ENCODE peak calls at places on chromosomes 13 and 19, in five cellular contexts. One of them, this sample, is unnamed.

GRCh38 chr13:42047561-42048322 is 706 bp upstream of the DGKH start:
- DNase-seq in cardiac fibroblast: peak
- DNase-seq in lower leg skin: peak
- DNase-seq in ascending aorta: no peak
- DNase-seq in activated CD8-positive, alpha-beta T cell treated with anti-CD3 and anti-CD28 coated beads for 36 hours: peak
- DNase-seq in this sample: peak

GRCh38 chr19:30068528-30069395 is 126.7 kb downstream of the URI1 start:
- DNase-seq in cardiac fibroblast: no peak
- DNase-seq in lower leg skin: peak
- DNase-seq in ascending aorta: no peak
- DNase-seq in activated CD8-positive, alpha-beta T cell treated with anti-CD3 and anti-CD28 coated beads for 36 hours: no peak
- DNase-seq in this sample: no peak

GRCh38 chr19:48395170-48395455 is 1.6 kb downstream of the GRIN2D start:
- DNase-seq in cardiac fibroblast: no peak
- DNase-seq in lower leg skin: no peak
- DNase-seq in ascending aorta: no peak
- DNase-seq in activated CD8-positive, alpha-beta T cell treated with anti-CD3 and anti-CD28 coated beads for 36 hours: no peak
- DNase-seq in this sample: no peak

GRCh38 chr19:31220540-31220939 is 128.7 kb downstream of the TSHZ3 start:
- DNase-seq in cardiac fibroblast: peak
- DNase-seq in lower leg skin: no peak
- DNase-seq in ascending aorta: no peak
- DNase-seq in activated CD8-positive, alpha-beta T cell treated with anti-CD3 and anti-CD28 coated beads for 36 hours: peak
- DNase-seq in this sample: no peak

GRCh38 chr19:31340059-31341025 is 8.9 kb downstream of the TSHZ3 start:
- DNase-seq in cardiac fibroblast: no peak
- DNase-seq in lower leg skin: no peak
- DNase-seq in ascending aorta: no peak
- DNase-seq in activated CD8-positive, alpha-beta T cell treated with anti-CD3 and anti-CD28 coated beads for 36 hours: peak
- DNase-seq in this sample: no peak

GRCh38 chr13:104705031-104705750 is 1639.0 kb upstream of the SLC10A2 start:
- DNase-seq in cardiac fibroblast: no peak
- DNase-seq in lower leg skin: no peak
- DNase-seq in ascending aorta: no peak
- DNase-seq in activated CD8-positive, alpha-beta T cell treated with anti-CD3 and anti-CD28 coated beads for 36 hours: no peak
- DNase-seq in this sample: no peak

GRCh38 chr19:31784631-31785237 is 435.5 kb upstream of the TSHZ3 start:
- DNase-seq in cardiac fibroblast: no peak
- DNase-seq in lower leg skin: no peak
- DNase-seq in ascending aorta: no peak
- DNase-seq in activated CD8-positive, alpha-beta T cell treated with anti-CD3 and anti-CD28 coated beads for 36 hours: no peak
- DNase-seq in this sample: no peak

GRCh38 chr13:95185851-95186250 is 115.4 kb downstream of the ABCC4 start:
- DNase-seq in cardiac fibroblast: no peak
- DNase-seq in lower leg skin: no peak
- DNase-seq in ascending aorta: no peak
- DNase-seq in activated CD8-positive, alpha-beta T cell treated with anti-CD3 and anti-CD28 coated beads for 36 hours: peak
- DNase-seq in this sample: no peak

GRCh38 chr19:13040232-13040915 is 45.1 kb downstream of the NFIX start:
- DNase-seq in cardiac fibroblast: no peak
- DNase-seq in lower leg skin: no peak
- DNase-seq in ascending aorta: no peak
- DNase-seq in activated CD8-positive, alpha-beta T cell treated with anti-CD3 and anti-CD28 coated beads for 36 hours: no peak
- DNase-seq in this sample: no peak

GRCh38 chr13:36323951-36324566 is 22.1 kb downstream of the SPART start:
- DNase-seq in cardiac fibroblast: no peak
- DNase-seq in lower leg skin: no peak
- DNase-seq in ascending aorta: no peak
- DNase-seq in activated CD8-positive, alpha-beta T cell treated with anti-CD3 and anti-CD28 coated beads for 36 hours: no peak
- DNase-seq in this sample: no peak

GRCh38 chr19:46579286-46579944 is 21.7 kb upstream of the CALM3 start:
- DNase-seq in cardiac fibroblast: peak
- DNase-seq in lower leg skin: peak
- DNase-seq in ascending aorta: no peak
- DNase-seq in activated CD8-positive, alpha-beta T cell treated with anti-CD3 and anti-CD28 coated beads for 36 hours: peak
- DNase-seq in this sample: no peak

GRCh38 chr13:76790519-76791289 is 95.5 kb downstream of the KCTD12 start:
- DNase-seq in cardiac fibroblast: peak
- DNase-seq in lower leg skin: no peak
- DNase-seq in ascending aorta: no peak
- DNase-seq in activated CD8-positive, alpha-beta T cell treated with anti-CD3 and anti-CD28 coated beads for 36 hours: no peak
- DNase-seq in this sample: no peak

GRCh38 chr19:49335071-49335783 is at the start of gene CD37:
- DNase-seq in cardiac fibroblast: no peak
- DNase-seq in lower leg skin: peak
- DNase-seq in ascending aorta: no peak
- DNase-seq in activated CD8-positive, alpha-beta T cell treated with anti-CD3 and anti-CD28 coated beads for 36 hours: peak
- DNase-seq in this sample: peak

GRCh38 chr19:15199219-15199651 is 1.6 kb downstream of the NOTCH3 start:
- DNase-seq in cardiac fibroblast: no peak
- DNase-seq in lower leg skin: no peak
- DNase-seq in ascending aorta: no peak
- DNase-seq in activated CD8-positive, alpha-beta T cell treated with anti-CD3 and anti-CD28 coated beads for 36 hours: no peak
- DNase-seq in this sample: no peak

GRCh38 chr19:45629704-45630103 is 9.5 kb downstream of the EML2 start:
- DNase-seq in cardiac fibroblast: no peak
- DNase-seq in lower leg skin: no peak
- DNase-seq in ascending aorta: no peak
- DNase-seq in activated CD8-positive, alpha-beta T cell treated with anti-CD3 and anti-CD28 coated beads for 36 hours: no peak
- DNase-seq in this sample: no peak

DNA sequence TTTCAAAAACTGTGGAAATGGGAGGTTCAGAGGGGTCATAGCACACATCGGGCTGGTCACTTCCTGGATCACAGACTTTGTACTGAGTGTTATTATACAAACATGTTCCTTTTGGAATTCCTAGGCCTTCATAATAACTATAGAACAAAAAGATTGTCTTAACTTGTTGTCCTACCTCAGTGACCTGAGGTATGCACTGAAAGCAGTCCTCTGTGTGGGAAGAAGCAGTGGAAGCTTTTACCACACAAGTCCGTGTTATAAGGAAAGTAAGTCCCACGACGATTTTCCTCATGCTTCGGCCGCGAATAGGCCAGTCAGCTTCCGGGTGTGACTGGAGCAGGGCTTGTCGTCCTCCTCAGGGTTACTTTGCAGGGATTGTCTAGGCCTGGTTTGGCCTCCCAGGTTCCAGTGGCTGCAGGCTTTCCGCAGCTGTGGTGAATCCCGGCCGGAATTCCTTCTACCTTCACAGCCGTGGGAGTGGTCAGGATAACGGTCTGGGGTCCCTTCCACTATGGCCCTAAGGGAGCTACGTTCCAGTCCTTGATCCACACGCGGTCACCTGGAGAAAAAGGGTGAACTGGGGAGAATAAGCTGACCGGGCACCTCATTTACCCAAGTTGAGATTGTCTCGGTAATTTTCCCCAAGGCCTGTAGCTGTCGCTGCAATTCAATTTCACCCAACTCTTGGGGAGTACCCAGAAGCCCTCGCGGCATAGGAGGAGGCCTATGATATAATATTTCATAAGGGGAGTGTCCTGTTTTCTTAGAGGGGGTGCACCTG is 16.0 kb downstream of the NAPSA start:
- DNase-seq in cardiac fibroblast: no peak
- DNase-seq in lower leg skin: no peak
- DNase-seq in ascending aorta: no peak
- DNase-seq in activated CD8-positive, alpha-beta T cell treated with anti-CD3 and anti-CD28 coated beads for 36 hours: no peak
- DNase-seq in this sample: no peak
- TF ChIP-seq CTCF in cardiac fibroblast: no peak
- TF ChIP-seq CTCF in lower leg skin: no peak
- TF ChIP-seq CTCF in ascending aorta: no peak
- TF ChIP-seq CTCF in activated CD8-positive, alpha-beta T cell treated with anti-CD3 and anti-CD28 coated beads for 36 hours: no peak
- TF ChIP-seq CTCF in this sample: no peak

DNA sequence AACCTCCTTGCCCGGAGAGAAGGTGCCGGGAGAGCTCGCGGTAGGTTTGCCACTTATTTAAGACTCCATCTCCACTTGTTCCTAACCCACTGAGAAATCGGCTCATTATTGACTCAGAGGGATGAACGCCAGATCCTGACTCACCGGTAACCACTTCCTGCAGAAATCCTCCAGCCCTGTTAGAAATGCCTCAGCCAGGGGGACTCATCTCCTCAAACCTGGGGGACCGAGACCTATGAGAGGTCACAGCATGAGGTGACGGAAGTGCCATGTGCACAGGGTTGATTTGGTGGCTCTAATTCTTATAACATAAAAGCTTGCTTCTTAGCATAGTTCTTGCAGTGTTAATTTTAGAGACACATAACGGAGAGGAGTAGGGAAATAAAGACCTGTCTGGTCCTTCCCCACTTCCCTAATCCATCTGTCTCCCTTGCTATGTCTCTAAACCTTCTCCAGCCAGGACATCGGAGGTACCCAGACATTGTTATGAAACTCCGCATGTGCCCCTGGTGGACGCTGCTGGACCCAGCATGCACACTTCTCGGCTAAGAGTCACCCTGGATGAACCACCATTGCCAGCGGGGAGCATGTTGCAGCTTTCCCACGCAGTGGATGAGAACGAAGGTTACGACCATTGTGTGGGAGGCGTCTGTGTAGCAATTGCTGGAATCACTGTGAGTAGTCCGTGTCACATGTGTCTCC is 158.9 kb downstream of the EFNB2 start:
- DNase-seq in cardiac fibroblast: peak
- DNase-seq in lower leg skin: no peak
- DNase-seq in ascending aorta: no peak
- DNase-seq in activated CD8-positive, alpha-beta T cell treated with anti-CD3 and anti-CD28 coated beads for 36 hours: peak
- DNase-seq in this sample: no peak
- TF ChIP-seq CTCF in cardiac fibroblast: peak
- TF ChIP-seq CTCF in lower leg skin: no peak
- TF ChIP-seq CTCF in ascending aorta: no peak
- TF ChIP-seq CTCF in activated CD8-positive, alpha-beta T cell treated with anti-CD3 and anti-CD28 coated beads for 36 hours: no peak
- TF ChIP-seq CTCF in this sample: no peak

GRCh38 chr19:22882797-22883196 is 50.7 kb downstream of the ZNF723 start:
- DNase-seq in cardiac fibroblast: peak
- DNase-seq in lower leg skin: no peak
- DNase-seq in ascending aorta: no peak
- DNase-seq in activated CD8-positive, alpha-beta T cell treated with anti-CD3 and anti-CD28 coated beads for 36 hours: no peak
- DNase-seq in this sample: no peak
- TF ChIP-seq CTCF in cardiac fibroblast: peak
- TF ChIP-seq CTCF in lower leg skin: no peak
- TF ChIP-seq CTCF in ascending aorta: no peak
- TF ChIP-seq CTCF in activated CD8-positive, alpha-beta T cell treated with anti-CD3 and anti-CD28 coated beads for 36 hours: peak
- TF ChIP-seq CTCF in this sample: peak

DNA sequence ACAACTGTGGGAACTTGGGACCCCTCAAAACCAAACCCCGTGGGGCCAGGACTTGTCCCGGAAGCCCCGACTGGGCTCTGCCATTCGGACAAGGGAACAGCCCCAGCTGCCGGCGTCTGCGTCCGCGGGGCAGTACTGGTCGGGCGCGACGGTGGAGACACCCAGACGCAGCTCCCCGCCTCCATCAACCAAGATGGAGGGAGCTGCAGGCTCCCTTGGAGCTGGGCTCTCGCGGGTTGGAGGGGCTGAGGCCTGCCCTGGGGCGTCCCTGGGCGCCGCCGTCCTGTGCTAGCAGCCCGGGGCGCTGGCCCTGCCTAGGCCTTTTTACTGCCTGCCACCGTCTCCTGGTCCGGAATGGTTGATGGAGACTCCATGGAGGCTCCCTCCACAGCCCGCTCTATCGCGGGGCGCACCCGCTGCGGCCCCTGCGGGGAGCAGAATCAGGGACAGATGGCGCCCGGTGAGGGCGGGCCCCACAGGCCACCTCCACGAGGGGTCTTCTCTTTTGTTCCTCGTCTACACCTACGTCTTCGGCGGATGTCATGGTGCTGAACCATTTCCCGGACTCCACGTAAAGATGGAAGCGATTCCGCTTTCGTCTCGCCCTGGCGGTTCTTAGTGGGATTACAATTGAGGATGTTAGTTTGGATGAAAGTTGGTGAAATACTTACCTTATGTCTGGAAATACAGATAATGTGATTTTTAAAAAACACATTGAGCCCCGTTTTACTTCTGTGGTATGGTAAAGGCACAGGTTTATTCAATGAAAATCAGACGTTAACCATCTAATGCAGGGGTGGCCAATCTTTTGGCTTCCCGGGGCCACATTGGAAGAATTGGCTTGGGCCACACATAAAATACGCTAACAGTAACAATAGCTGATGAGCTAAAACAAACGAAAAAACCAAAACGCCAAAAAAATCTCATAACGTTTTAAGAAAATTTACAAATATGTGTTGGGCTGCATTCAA is 1.2 kb upstream of the ZMYM5 start:
- DNase-seq in cardiac fibroblast: peak
- DNase-seq in lower leg skin: peak
- DNase-seq in ascending aorta: no peak
- DNase-seq in activated CD8-positive, alpha-beta T cell treated with anti-CD3 and anti-CD28 coated beads for 36 hours: peak
- DNase-seq in this sample: peak
- TF ChIP-seq CTCF in cardiac fibroblast: peak
- TF ChIP-seq CTCF in lower leg skin: no peak
- TF ChIP-seq CTCF in ascending aorta: peak
- TF ChIP-seq CTCF in activated CD8-positive, alpha-beta T cell treated with anti-CD3 and anti-CD28 coated beads for 36 hours: peak
- TF ChIP-seq CTCF in this sample: peak

GRCh38 chr19:20315543-20315942 is 148.5 kb downstream of the ZNF486 start:
- DNase-seq in cardiac fibroblast: no peak
- DNase-seq in lower leg skin: no peak
- DNase-seq in ascending aorta: no peak
- DNase-seq in activated CD8-positive, alpha-beta T cell treated with anti-CD3 and anti-CD28 coated beads for 36 hours: no peak
- DNase-seq in this sample: no peak

GRCh38 chr19:20325151-20325550 is 158.1 kb downstream of the ZNF486 start:
- DNase-seq in cardiac fibroblast: no peak
- DNase-seq in lower leg skin: no peak
- DNase-seq in ascending aorta: no peak
- DNase-seq in activated CD8-positive, alpha-beta T cell treated with anti-CD3 and anti-CD28 coated beads for 36 hours: peak
- DNase-seq in this sample: no peak

GRCh38 chr19:20318616-20319015 is 151.6 kb downstream of the ZNF486 start:
- DNase-seq in cardiac fibroblast: no peak
- DNase-seq in lower leg skin: no peak
- DNase-seq in ascending aorta: no peak
- DNase-seq in activated CD8-positive, alpha-beta T cell treated with anti-CD3 and anti-CD28 coated beads for 36 hours: no peak
- DNase-seq in this sample: no peak

DNA sequence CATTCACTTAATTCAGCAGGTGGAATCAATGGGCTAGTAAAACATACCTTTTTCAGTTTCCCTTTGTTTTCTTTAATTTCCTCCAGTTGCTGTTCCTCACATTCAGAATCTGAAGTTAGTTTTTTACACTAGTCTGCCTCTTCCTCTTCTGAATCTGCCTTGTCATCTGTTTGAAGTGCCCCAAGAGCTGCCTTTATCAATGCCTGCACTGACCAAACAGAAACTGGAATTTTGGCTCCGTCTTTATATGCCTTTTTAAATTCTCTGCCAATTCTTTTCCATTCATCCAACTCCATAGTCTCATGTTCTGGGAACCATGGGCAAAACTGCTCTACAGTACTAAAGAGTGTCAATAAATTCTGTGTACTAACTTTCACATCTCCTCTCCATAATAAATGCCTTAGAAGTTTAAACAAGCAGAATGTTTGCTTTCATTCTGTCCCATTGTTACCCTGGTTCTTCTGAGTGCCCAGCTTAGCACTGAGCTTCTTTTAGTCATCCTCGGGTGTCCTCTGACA is 154.2 kb downstream of the ZNF486 start:
- DNase-seq in cardiac fibroblast: no peak
- DNase-seq in lower leg skin: no peak
- DNase-seq in ascending aorta: no peak
- DNase-seq in activated CD8-positive, alpha-beta T cell treated with anti-CD3 and anti-CD28 coated beads for 36 hours: no peak
- DNase-seq in this sample: no peak
- TF ChIP-seq CTCF in cardiac fibroblast: no peak
- TF ChIP-seq CTCF in lower leg skin: no peak
- TF ChIP-seq CTCF in ascending aorta: no peak
- TF ChIP-seq CTCF in activated CD8-positive, alpha-beta T cell treated with anti-CD3 and anti-CD28 coated beads for 36 hours: no peak
- TF ChIP-seq CTCF in this sample: no peak